ENCODE peak calls at places on chromosome 5, in ten cellular contexts. One of them, this sample, is unnamed.

GRCh38 chr5:148950892-148951291 is 112.0 kb downstream of the SH3TC2 start:
- DNase-seq in activated T-helper 9 cell treated with anti-CD3 and anti-CD28 coated beads, Interleukin-2, amount 50 U/mL, for 16 hours: no peak
- DNase-seq in fibroblast of lung: no peak
- DNase-seq in HL-60: no peak
- DNase-seq in fibroblast of mammary gland: no peak
- DNase-seq in HT1080: no peak
- DNase-seq in NCI-H446 treated with DMSO at 0.1 percent for 48 hours: no peak
- DNase-seq in foreskin fibroblast: no peak
- DNase-seq in NCI-H2227 treated with DMSO at 0.1 percent for 48 hours: no peak
- DNase-seq in Daoy: no peak
- DNase-seq in this sample: no peak

GRCh38 chr5:130045334-130045733 is 141.1 kb downstream of the CHSY3 start:
- DNase-seq in activated T-helper 9 cell treated with anti-CD3 and anti-CD28 coated beads, Interleukin-2, amount 50 U/mL, for 16 hours: no peak
- DNase-seq in HL-60: no peak
- DNase-seq in Daoy: no peak
- DNase-seq in HT1080: peak
- DNase-seq in NCI-H2227 treated with DMSO at 0.1 percent for 48 hours: no peak
- DNase-seq in fibroblast of mammary gland: peak
- DNase-seq in foreskin fibroblast: peak
- DNase-seq in NCI-H446 treated with DMSO at 0.1 percent for 48 hours: no peak
- DNase-seq in fibroblast of lung: no peak
- DNase-seq in this sample: no peak

GRCh38 chr5:157215143-157215825 is 34.6 kb downstream of the ITK start:
- DNase-seq in NCI-H446 treated with DMSO at 0.1 percent for 48 hours: no peak
- DNase-seq in Daoy: no peak
- DNase-seq in activated T-helper 9 cell treated with anti-CD3 and anti-CD28 coated beads, Interleukin-2, amount 50 U/mL, for 16 hours: no peak
- DNase-seq in foreskin fibroblast: no peak
- DNase-seq in NCI-H2227 treated with DMSO at 0.1 percent for 48 hours: no peak
- DNase-seq in fibroblast of lung: no peak
- DNase-seq in HL-60: no peak
- DNase-seq in HT1080: no peak
- DNase-seq in fibroblast of mammary gland: no peak
- DNase-seq in this sample: no peak

GRCh38 chr5:74502479-74502950 is 138.0 kb downstream of the ENC1 start:
- DNase-seq in fibroblast of mammary gland: no peak
- DNase-seq in NCI-H446 treated with DMSO at 0.1 percent for 48 hours: no peak
- DNase-seq in HT1080: no peak
- DNase-seq in Daoy: no peak
- DNase-seq in activated T-helper 9 cell treated with anti-CD3 and anti-CD28 coated beads, Interleukin-2, amount 50 U/mL, for 16 hours: no peak
- DNase-seq in foreskin fibroblast: no peak
- DNase-seq in NCI-H2227 treated with DMSO at 0.1 percent for 48 hours: peak
- DNase-seq in fibroblast of lung: no peak
- DNase-seq in HL-60: no peak
- DNase-seq in this sample: no peak

GRCh38 chr5:157473383-157474370 is 13.7 kb downstream of the NIPAL4 start:
- DNase-seq in NCI-H446 treated with DMSO at 0.1 percent for 48 hours: peak
- DNase-seq in Daoy: no peak
- DNase-seq in NCI-H2227 treated with DMSO at 0.1 percent for 48 hours: no peak
- DNase-seq in activated T-helper 9 cell treated with anti-CD3 and anti-CD28 coated beads, Interleukin-2, amount 50 U/mL, for 16 hours: no peak
- DNase-seq in HL-60: no peak
- DNase-seq in fibroblast of mammary gland: no peak
- DNase-seq in fibroblast of lung: no peak
- DNase-seq in HT1080: peak
- DNase-seq in foreskin fibroblast: peak
- DNase-seq in this sample: no peak

GRCh38 chr5:179337227-179338122 is 7.8 kb downstream of the ADAMTS2 start:
- DNase-seq in fibroblast of mammary gland: no peak
- DNase-seq in HT1080: no peak
- DNase-seq in NCI-H446 treated with DMSO at 0.1 percent for 48 hours: no peak
- DNase-seq in activated T-helper 9 cell treated with anti-CD3 and anti-CD28 coated beads, Interleukin-2, amount 50 U/mL, for 16 hours: no peak
- DNase-seq in NCI-H2227 treated with DMSO at 0.1 percent for 48 hours: no peak
- DNase-seq in HL-60: no peak
- DNase-seq in fibroblast of lung: no peak
- DNase-seq in Daoy: no peak
- DNase-seq in foreskin fibroblast: no peak
- DNase-seq in this sample: no peak

GRCh38 chr5:86623785-86624483 is 6.2 kb downstream of the COX7C start:
- DNase-seq in HT1080: no peak
- DNase-seq in HL-60: peak
- DNase-seq in foreskin fibroblast: peak
- DNase-seq in Daoy: no peak
- DNase-seq in activated T-helper 9 cell treated with anti-CD3 and anti-CD28 coated beads, Interleukin-2, amount 50 U/mL, for 16 hours: no peak
- DNase-seq in fibroblast of mammary gland: no peak
- DNase-seq in NCI-H446 treated with DMSO at 0.1 percent for 48 hours: no peak
- DNase-seq in NCI-H2227 treated with DMSO at 0.1 percent for 48 hours: no peak
- DNase-seq in fibroblast of lung: no peak
- DNase-seq in this sample: no peak

GRCh38 chr5:1010641-1011046 is 2.0 kb downstream of the NKD2 start:
- DNase-seq in fibroblast of mammary gland: no peak
- DNase-seq in activated T-helper 9 cell treated with anti-CD3 and anti-CD28 coated beads, Interleukin-2, amount 50 U/mL, for 16 hours: no peak
- DNase-seq in fibroblast of lung: no peak
- DNase-seq in foreskin fibroblast: no peak
- DNase-seq in NCI-H2227 treated with DMSO at 0.1 percent for 48 hours: no peak
- DNase-seq in HL-60: no peak
- DNase-seq in Daoy: no peak
- DNase-seq in HT1080: no peak
- DNase-seq in NCI-H446 treated with DMSO at 0.1 percent for 48 hours: no peak
- DNase-seq in this sample: no peak

GRCh38 chr5:1737790-1738405 is 61.7 kb downstream of the MRPL36 start:
- DNase-seq in HT1080: peak
- DNase-seq in fibroblast of lung: peak
- DNase-seq in fibroblast of mammary gland: peak
- DNase-seq in foreskin fibroblast: peak
- DNase-seq in Daoy: peak
- DNase-seq in NCI-H446 treated with DMSO at 0.1 percent for 48 hours: no peak
- DNase-seq in activated T-helper 9 cell treated with anti-CD3 and anti-CD28 coated beads, Interleukin-2, amount 50 U/mL, for 16 hours: no peak
- DNase-seq in NCI-H2227 treated with DMSO at 0.1 percent for 48 hours: no peak
- DNase-seq in HL-60: peak
- DNase-seq in this sample: peak

GRCh38 chr5:7676455-7676854 is 174.5 kb downstream of the CFAP90 start:
- DNase-seq in fibroblast of lung: no peak
- DNase-seq in HL-60: no peak
- DNase-seq in fibroblast of mammary gland: no peak
- DNase-seq in NCI-H446 treated with DMSO at 0.1 percent for 48 hours: no peak
- DNase-seq in HT1080: no peak
- DNase-seq in Daoy: no peak
- DNase-seq in activated T-helper 9 cell treated with anti-CD3 and anti-CD28 coated beads, Interleukin-2, amount 50 U/mL, for 16 hours: no peak
- DNase-seq in NCI-H2227 treated with DMSO at 0.1 percent for 48 hours: no peak
- DNase-seq in foreskin fibroblast: no peak
- DNase-seq in this sample: no peak

GRCh38 chr5:10876345-10876744 is 115.3 kb upstream of the DAP start:
- DNase-seq in NCI-H2227 treated with DMSO at 0.1 percent for 48 hours: no peak
- DNase-seq in fibroblast of mammary gland: no peak
- DNase-seq in NCI-H446 treated with DMSO at 0.1 percent for 48 hours: no peak
- DNase-seq in activated T-helper 9 cell treated with anti-CD3 and anti-CD28 coated beads, Interleukin-2, amount 50 U/mL, for 16 hours: no peak
- DNase-seq in HT1080: peak
- DNase-seq in foreskin fibroblast: no peak
- DNase-seq in fibroblast of lung: no peak
- DNase-seq in Daoy: peak
- DNase-seq in HL-60: peak
- DNase-seq in this sample: no peak

GRCh38 chr5:125316386-125316785 is 569.9 kb upstream of the ZNF608 start:
- DNase-seq in Daoy: no peak
- DNase-seq in NCI-H2227 treated with DMSO at 0.1 percent for 48 hours: no peak
- DNase-seq in foreskin fibroblast: peak
- DNase-seq in HT1080: no peak
- DNase-seq in fibroblast of mammary gland: no peak
- DNase-seq in fibroblast of lung: no peak
- DNase-seq in NCI-H446 treated with DMSO at 0.1 percent for 48 hours: no peak
- DNase-seq in HL-60: no peak
- DNase-seq in activated T-helper 9 cell treated with anti-CD3 and anti-CD28 coated beads, Interleukin-2, amount 50 U/mL, for 16 hours: no peak
- DNase-seq in this sample: no peak

GRCh38 chr5:10831416-10831815 is 70.4 kb upstream of the DAP start:
- DNase-seq in fibroblast of lung: peak
- DNase-seq in NCI-H2227 treated with DMSO at 0.1 percent for 48 hours: no peak
- DNase-seq in HT1080: peak
- DNase-seq in fibroblast of mammary gland: peak
- DNase-seq in NCI-H446 treated with DMSO at 0.1 percent for 48 hours: no peak
- DNase-seq in foreskin fibroblast: peak
- DNase-seq in HL-60: no peak
- DNase-seq in activated T-helper 9 cell treated with anti-CD3 and anti-CD28 coated beads, Interleukin-2, amount 50 U/mL, for 16 hours: no peak
- DNase-seq in Daoy: peak
- DNase-seq in this sample: no peak

This sample was measured in foreskin melanocyte.